ENCODE peak calls at places on chromosomes 3 and 15, in four cellular contexts. N is H9, P is mesendoderm, I is mesenchymal stem cell. U is an unnamed sample.

GRCh38 chr15:88194162-88194561 is 62.4 kb downstream of the NTRK3 start:
- DNase-seq in P (no peak), I (no peak), N (no peak), U (no peak)

GRCh38 chr15:50825946-50826345 is 60.4 kb upstream of the SPPL2A start:
- DNase-seq in N (no peak), P (no peak), I (peak; percentile 37), U (no peak)

GRCh38 chr3:160038862-160039562 is 50.4 kb downstream of the IL12A start:
- DNase-seq in P (peak; percentile 26), I (peak; percentile 17), N (peak; percentile 54), U (peak; percentile 8)

GRCh38 chr3:43998841-43999805 is 242.6 kb upstream of the TOPAZ1 start:
- DNase-seq in I (peak; percentile 4), N (peak; percentile 82), P (peak; percentile 65), U (peak; percentile 56)

GRCh38 chr15:45549831-45550230 is 27.3 kb upstream of the SLC30A4 start:
- DNase-seq in P (no peak), I (no peak), N (no peak), U (no peak)

GRCh38 chr3:87771338-87772059 is 287.3 kb downstream of the CGGBP1 start:
- DNase-seq in P (peak; percentile 68), N (peak; percentile 59), I (peak; percentile 7), U (no peak)

GRCh38 chr3:141738636-141739363 is 702 bp downstream of the RNF7 start:
- DNase-seq in P (peak; percentile 45), I (peak; percentile 64), N (no peak), U (no peak)

GRCh38 chr3:197501879-197502620 is 53.7 kb downstream of the BDH1 start:
- DNase-seq in N (peak; percentile 86), P (peak; percentile 91), I (peak; percentile 66), U (peak; percentile 50)

GRCh38 chr3:69079269-69080159 is 651 bp downstream of the UBA3 start:
- DNase-seq in I (peak; percentile 22), N (peak; percentile 33), P (peak; percentile 44), U (no peak)

GRCh38 chr15:77040673-77041072 is 30.2 kb downstream of the TSPAN3 start:
- DNase-seq in P (no peak), N (no peak), I (no peak), U (no peak)

GRCh38 chr15:67833504-67834248 is 6.2 kb downstream of the RNU6-1 start:
- DNase-seq in I (peak; percentile 50), N (peak; percentile 81), P (peak; percentile 81), U (no peak)

GRCh38 chr15:30924353-30924752 is 20.6 kb downstream of the FAN1 start:
- DNase-seq in I (peak; percentile 61), N (no peak), P (peak; percentile 37), U (no peak)

GRCh38 chr3:17466028-17466427 is 276.4 kb downstream of the TBC1D5 start:
- DNase-seq in N (no peak), P (no peak), I (no peak), U (no peak)

GRCh38 chr3:107994181-107994580 is 96.7 kb downstream of the CD47 start:
- DNase-seq in I (no peak), P (no peak), N (no peak), U (no peak)

GRCh38 chr3:159234306-159234705 is 432.5 kb downstream of the MFSD1 start:
- DNase-seq in P (no peak), N (no peak), I (peak; percentile 71), U (no peak)

GRCh38 chr3:42814914-42815507 is 5.8 kb downstream of the ACKR2 start:
- DNase-seq in I (no peak), P (no peak), N (no peak), U (no peak)

GRCh38 chr15:49830411-49830810 is 209.6 kb downstream of the DTWD1 start:
- DNase-seq in P (peak; percentile 59), I (peak; percentile 46), N (no peak), U (no peak)

DNA sequence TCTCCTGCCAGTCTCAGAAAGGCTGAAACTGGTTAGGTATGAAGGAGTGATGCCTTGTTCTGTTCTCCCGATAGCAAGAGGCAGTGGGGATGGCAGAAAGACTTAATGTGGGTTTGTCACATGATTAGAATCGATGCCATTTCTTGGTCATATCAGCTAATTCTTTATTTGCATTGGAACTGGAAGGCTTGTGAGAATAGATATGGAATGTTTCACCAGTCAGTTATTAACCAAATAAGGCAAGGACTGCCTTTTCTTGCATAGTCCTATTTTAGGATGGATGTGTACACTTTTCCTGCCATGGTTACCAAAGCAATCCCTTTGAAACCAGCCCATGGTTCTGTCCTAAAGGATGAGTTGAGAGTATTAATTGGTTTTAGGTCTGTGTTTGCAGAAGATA is 33.7 kb downstream of the FILIP1L start:
- DNase-seq in I (peak; percentile 49), P (no peak), N (no peak), U (no peak)
- H3K27ac ChIP-seq in I (no peak overlapping the region), P (no peak overlapping the region), N (no peak overlapping the region), U (no peak overlapping the region)

DNA sequence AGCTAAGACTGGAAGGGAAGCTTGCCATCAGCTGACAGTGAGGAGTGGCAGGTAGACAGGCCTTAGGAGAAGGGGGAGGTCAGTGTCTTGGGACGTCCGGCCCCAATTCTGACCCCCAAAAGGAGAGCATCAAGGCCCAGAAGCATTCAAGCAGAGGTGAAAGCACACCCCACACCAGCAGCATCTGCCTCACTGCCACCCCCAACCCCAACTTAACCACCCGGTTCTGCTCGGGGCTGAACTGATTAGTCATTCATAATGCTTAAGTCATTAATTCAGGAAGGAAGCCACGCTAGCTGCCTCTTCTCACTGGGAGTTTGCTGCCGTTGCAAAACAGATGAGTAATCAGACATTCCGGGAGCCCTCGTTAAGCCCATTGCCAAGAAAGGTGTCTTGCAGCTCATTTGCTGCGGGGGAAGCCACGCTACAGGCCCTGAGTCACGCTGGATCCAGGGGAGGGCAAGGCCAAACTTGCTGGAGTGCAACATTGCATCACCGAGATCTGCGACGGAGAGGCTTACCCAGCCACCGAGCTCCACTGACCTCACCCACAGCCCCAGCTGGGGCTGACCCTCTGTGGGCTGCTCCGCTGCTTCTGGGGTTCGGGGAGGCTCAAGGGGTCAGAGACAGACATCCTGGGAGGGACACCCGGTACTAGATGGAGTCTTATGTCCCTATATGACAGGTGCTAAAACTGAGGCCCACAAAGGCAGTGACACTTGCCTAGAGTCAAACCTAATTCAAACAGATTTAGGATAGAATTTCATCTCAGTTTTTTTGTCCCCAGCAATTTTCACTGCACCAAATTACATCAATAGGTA is 46.4 kb upstream of the HES1 start:
- DNase-seq in N (peak; percentile 56), P (peak; percentile 99), I (peak; percentile 99), U (peak; percentile 45)
- H3K18ac ChIP-seq in N (no peak overlapping the region), P (peak overlapping the region; percentile 69), I (peak overlapping the region; percentile 73), U (peak overlapping the region; percentile 81)

GRCh38 chr15:56968821-56969220 is 50.4 kb downstream of the TCF12 start:
- DNase-seq in I (no peak), P (no peak), N (no peak), U (peak; percentile 31)
- H3K27ac ChIP-seq in I (no peak overlapping the region), P (no peak overlapping the region), N (no peak overlapping the region), U (no peak overlapping the region)

GRCh38 chr3:99319961-99320360 is 318.4 kb upstream of the COL8A1 start:
- DNase-seq in I (peak; percentile 45), P (no peak), N (no peak), U (no peak)

GRCh38 chr3:99321261-99321660 is 317.1 kb upstream of the COL8A1 start:
- DNase-seq in P (no peak), I (no peak), N (no peak), U (no peak)

GRCh38 chr3:99323940-99324339 is 314.5 kb upstream of the COL8A1 start:
- DNase-seq in I (no peak), P (no peak), N (no peak), U (no peak)

GRCh38 chr3:99324854-99325253 is 313.5 kb upstream of the COL8A1 start:
- DNase-seq in N (no peak), P (no peak), I (no peak), U (no peak)

DNA sequence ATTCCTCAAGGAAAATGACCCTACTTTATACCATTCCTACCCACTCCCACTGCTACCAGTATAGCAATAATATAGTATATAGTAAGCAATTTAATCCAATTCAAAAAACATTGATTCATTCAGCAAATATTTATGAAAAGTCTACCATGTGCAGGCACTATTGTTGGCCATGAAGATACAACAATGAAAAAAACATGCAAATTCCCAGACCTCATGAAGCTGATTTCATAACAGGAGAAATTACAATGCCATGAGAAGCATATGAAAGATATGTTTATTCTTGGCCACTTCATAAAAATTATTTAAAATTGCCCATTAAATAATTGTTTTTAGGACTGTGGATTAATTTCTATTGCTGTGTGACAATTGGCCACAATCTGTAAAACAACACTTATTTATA is 315.8 kb upstream of the COL8A1 start:
- DNase-seq in I (no peak), N (no peak), P (no peak), U (no peak)
- H3K18ac ChIP-seq in I (no peak overlapping the region), N (no peak overlapping the region), P (no peak overlapping the region), U (no peak overlapping the region)

GRCh38 chr3:15276028-15276717 is 56.2 kb downstream of the SH3BP5 start:
- DNase-seq in P (no peak), N (no peak), I (no peak), U (no peak)
- H3K27ac ChIP-seq in P (no peak overlapping the region), N (no peak overlapping the region), I (no peak overlapping the region), U (no peak overlapping the region)

DNA sequence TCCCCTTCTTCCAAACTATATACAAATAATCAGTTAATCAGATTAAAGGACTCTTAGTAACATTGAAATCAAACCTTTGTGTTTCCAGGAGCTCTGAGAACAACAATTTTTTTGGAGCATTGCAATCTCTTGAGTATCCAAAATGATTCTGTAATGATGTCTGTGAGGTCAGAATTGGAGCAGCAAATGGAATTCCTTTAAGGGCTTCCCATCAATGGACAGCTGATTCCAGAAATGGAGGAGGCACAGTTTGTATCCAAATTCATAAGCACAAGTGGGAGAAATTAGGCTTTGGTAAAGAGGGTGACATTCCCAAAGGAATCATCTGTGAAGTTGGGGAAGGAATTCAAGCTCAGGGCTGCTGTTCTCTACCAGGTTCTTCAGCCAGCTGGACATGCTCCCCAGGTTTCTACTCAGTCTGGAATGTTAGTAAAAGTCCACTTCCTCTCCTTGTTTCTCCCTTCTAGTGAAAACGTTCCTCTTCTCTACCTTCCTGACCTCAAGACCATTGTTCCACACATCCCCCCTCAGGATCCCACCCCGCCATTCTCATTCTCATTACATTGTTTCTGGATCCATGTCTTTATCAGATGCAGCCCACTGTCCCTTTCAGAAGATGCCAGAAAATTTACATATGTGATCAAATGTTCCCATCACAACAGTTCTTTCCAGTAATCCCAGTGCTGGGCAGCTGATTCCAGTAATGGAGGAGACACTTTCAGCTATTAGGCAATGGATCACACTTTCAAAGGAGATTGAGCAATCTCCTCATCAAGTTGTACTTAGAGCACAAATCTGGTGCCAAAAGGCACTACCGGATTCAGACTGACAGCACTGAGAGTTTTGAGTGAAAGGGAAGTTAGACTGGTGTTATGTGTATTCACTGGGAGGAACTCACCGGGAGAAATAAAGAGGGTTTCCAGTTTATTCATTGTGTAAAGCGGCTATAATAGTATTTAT is 391.3 kb upstream of the TPRG1 start:
- DNase-seq in P (no peak), I (peak; percentile 75), N (no peak), U (no peak)
- H3K18ac ChIP-seq in P (no peak overlapping the region), I (peak overlapping the region; percentile 34), N (no peak overlapping the region), U (no peak overlapping the region)